ENCODE peak calls at places on chromosomes 3 and 15, in four cellular contexts. One of them, this sample, is unnamed. For H3K27me3, the result is how much of the 10 kb centered on the place peaks cover.

GRCh38 chr3:171676600-171677175 is 133.6 kb downstream of the PLD1 start:
- DNase-seq in IMR-90: no peak
- DNase-seq in SK-N-SH: no peak
- DNase-seq in pancreas: no peak
- DNase-seq in this sample: no peak

GRCh38 chr3:107450254-107450653 is 72.5 kb upstream of the BBX start:
- DNase-seq in pancreas: no peak
- DNase-seq in SK-N-SH: no peak
- DNase-seq in IMR-90: peak
- DNase-seq in this sample: no peak

GRCh38 chr3:150105886-150106612 is 135.4 kb upstream of the PFN2 start:
- DNase-seq in pancreas: no peak
- DNase-seq in IMR-90: no peak
- DNase-seq in SK-N-SH: no peak
- DNase-seq in this sample: no peak

GRCh38 chr3:155739154-155739553 is 5.7 kb downstream of the PLCH1 start:
- DNase-seq in pancreas: no peak
- DNase-seq in IMR-90: peak
- DNase-seq in SK-N-SH: no peak
- DNase-seq in this sample: no peak

GRCh38 chr3:184335291-184335660 is 2.1 kb upstream of the FAM131A start:
- DNase-seq in SK-N-SH: peak
- DNase-seq in pancreas: no peak
- DNase-seq in IMR-90: no peak
- DNase-seq in this sample: no peak

GRCh38 chr3:133838296-133838789 is 32.7 kb downstream of the SRPRB start:
- DNase-seq in IMR-90: no peak
- DNase-seq in SK-N-SH: no peak
- DNase-seq in pancreas: no peak
- DNase-seq in this sample: no peak

GRCh38 chr3:183654727-183655126 is 19.3 kb downstream of the KLHL24 start:
- DNase-seq in pancreas: no peak
- DNase-seq in SK-N-SH: no peak
- DNase-seq in IMR-90: no peak
- DNase-seq in this sample: no peak

GRCh38 chr3:123632161-123632655 is 47.4 kb upstream of the HACD2 start:
- DNase-seq in SK-N-SH: no peak
- DNase-seq in IMR-90: peak
- DNase-seq in pancreas: no peak
- DNase-seq in this sample: peak

GRCh38 chr3:64321747-64322146 is 96.5 kb upstream of the PRICKLE2 start:
- DNase-seq in IMR-90: peak
- DNase-seq in SK-N-SH: no peak
- DNase-seq in pancreas: no peak
- DNase-seq in this sample: peak

GRCh38 chr15:45114076-45114750 is at the start of the genes DUOX2 and DUOXA2:
- DNase-seq in IMR-90: no peak
- DNase-seq in pancreas: peak
- DNase-seq in SK-N-SH: peak
- DNase-seq in this sample: no peak

GRCh38 chr3:134772591-134772990 is 22.5 kb upstream of the EPHB1 start:
- DNase-seq in SK-N-SH: no peak
- DNase-seq in IMR-90: no peak
- DNase-seq in pancreas: no peak
- DNase-seq in this sample: no peak

GRCh38 chr3:22159004-22159695 is 408.1 kb upstream of the ZNF385D start:
- DNase-seq in pancreas: no peak
- DNase-seq in SK-N-SH: no peak
- DNase-seq in IMR-90: no peak
- DNase-seq in this sample: no peak

GRCh38 chr3:146543461-146544012 is 870 bp downstream of the PLSCR1 start:
- DNase-seq in pancreas: no peak
- DNase-seq in SK-N-SH: no peak
- DNase-seq in IMR-90: peak
- DNase-seq in this sample: peak

GRCh38 chr15:22811640-22812039 is 25.2 kb downstream of the NIPA1 start:
- DNase-seq in pancreas: no peak
- DNase-seq in IMR-90: peak
- DNase-seq in SK-N-SH: no peak
- DNase-seq in this sample: peak

GRCh38 chr3:165624761-165625160 is 212.5 kb downstream of the BCHE start:
- DNase-seq in IMR-90: peak
- DNase-seq in SK-N-SH: no peak
- DNase-seq in pancreas: no peak
- DNase-seq in this sample: peak

GRCh38 chr3:155704771-155705559 is 39.9 kb downstream of the PLCH1 start:
- DNase-seq in SK-N-SH: no peak
- DNase-seq in pancreas: no peak
- DNase-seq in IMR-90: peak
- DNase-seq in this sample: no peak

GRCh38 chr3:100893108-100893507 is 100.1 kb downstream of the ABI3BP start:
- DNase-seq in IMR-90: peak
- DNase-seq in SK-N-SH: no peak
- DNase-seq in pancreas: no peak
- DNase-seq in this sample: no peak

GRCh38 chr3:107641572-107642307 is 119.0 kb downstream of the BBX start:
- DNase-seq in IMR-90: no peak
- DNase-seq in pancreas: no peak
- DNase-seq in SK-N-SH: no peak
- DNase-seq in this sample: peak

GRCh38 chr15:72285927-72286516 is 13.7 kb upstream of the PARP6 start:
- DNase-seq in SK-N-SH: peak
- DNase-seq in pancreas: peak
- DNase-seq in IMR-90: peak
- DNase-seq in this sample: peak

GRCh38 chr3:182364723-182365650 is 428.3 kb upstream of the ATP11B start:
- DNase-seq in pancreas: peak
- DNase-seq in SK-N-SH: peak
- DNase-seq in IMR-90: no peak
- DNase-seq in this sample: no peak

GRCh38 chr3:129428382-129429079 is at the start of gene EFCAB12:
- DNase-seq in pancreas: peak
- DNase-seq in SK-N-SH: peak
- DNase-seq in IMR-90: peak
- DNase-seq in this sample: peak

GRCh38 chr3:129432036-129432435 is 3.6 kb upstream of the EFCAB12 start:
- DNase-seq in pancreas: no peak
- DNase-seq in SK-N-SH: no peak
- DNase-seq in IMR-90: no peak
- DNase-seq in this sample: peak

GRCh38 chr3:129428020-129428381 is 435 bp downstream of the EFCAB12 start:
- DNase-seq in SK-N-SH: no peak
- DNase-seq in IMR-90: no peak
- DNase-seq in pancreas: no peak
- DNase-seq in this sample: no peak

GRCh38 chr3:129429597-129429996 is 1.2 kb upstream of the EFCAB12 start:
- DNase-seq in pancreas: no peak
- DNase-seq in SK-N-SH: no peak
- DNase-seq in IMR-90: no peak
- DNase-seq in this sample: no peak

GRCh38 chr3:129429080-129429451 is 630 bp upstream of the EFCAB12 start:
- DNase-seq in pancreas: no peak
- DNase-seq in IMR-90: no peak
- DNase-seq in SK-N-SH: no peak
- DNase-seq in this sample: no peak
- H3K4me3 ChIP-seq in pancreas: no peak
- H3K4me3 ChIP-seq in IMR-90: no peak
- H3K4me3 ChIP-seq in SK-N-SH: no peak
- H3K4me3 ChIP-seq in this sample: no peak

GRCh38 chr3:102745881-102746280 is 311.1 kb downstream of the ZPLD1 start:
- DNase-seq in pancreas: no peak
- DNase-seq in IMR-90: no peak
- DNase-seq in SK-N-SH: no peak
- DNase-seq in this sample: no peak
- TF ChIP-seq CTCF in pancreas: no peak
- TF ChIP-seq CTCF in IMR-90: no peak
- TF ChIP-seq CTCF in SK-N-SH: peak
- TF ChIP-seq CTCF in this sample: no peak

DNA sequence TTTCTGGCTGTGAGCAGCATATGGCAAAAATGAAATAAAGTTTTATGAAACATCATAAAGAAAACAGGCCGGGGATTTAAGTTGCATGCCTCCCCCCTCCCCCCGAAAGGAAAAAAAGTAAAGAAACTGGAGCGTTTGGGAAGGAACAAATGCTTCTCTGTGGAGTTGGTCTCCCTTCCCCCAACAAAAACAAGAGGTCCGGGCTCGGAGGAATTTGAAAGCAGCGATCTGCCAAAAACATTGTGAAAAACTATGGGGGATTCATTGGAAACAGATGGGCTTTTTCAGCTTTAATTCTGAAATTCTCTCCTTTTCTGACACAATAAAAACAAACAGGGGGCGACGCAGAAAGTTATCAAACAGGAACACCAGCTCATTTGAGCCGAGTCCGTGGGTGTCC is 17.0 kb downstream of the RGMA start:
- DNase-seq in pancreas: no peak
- DNase-seq in IMR-90: peak
- DNase-seq in SK-N-SH: peak
- DNase-seq in this sample: no peak
- H3K27me3 ChIP-seq in pancreas: under half
- H3K27me3 ChIP-seq in IMR-90: under half
- H3K27me3 ChIP-seq in SK-N-SH: under half
- H3K27me3 ChIP-seq in this sample: under half

DNA sequence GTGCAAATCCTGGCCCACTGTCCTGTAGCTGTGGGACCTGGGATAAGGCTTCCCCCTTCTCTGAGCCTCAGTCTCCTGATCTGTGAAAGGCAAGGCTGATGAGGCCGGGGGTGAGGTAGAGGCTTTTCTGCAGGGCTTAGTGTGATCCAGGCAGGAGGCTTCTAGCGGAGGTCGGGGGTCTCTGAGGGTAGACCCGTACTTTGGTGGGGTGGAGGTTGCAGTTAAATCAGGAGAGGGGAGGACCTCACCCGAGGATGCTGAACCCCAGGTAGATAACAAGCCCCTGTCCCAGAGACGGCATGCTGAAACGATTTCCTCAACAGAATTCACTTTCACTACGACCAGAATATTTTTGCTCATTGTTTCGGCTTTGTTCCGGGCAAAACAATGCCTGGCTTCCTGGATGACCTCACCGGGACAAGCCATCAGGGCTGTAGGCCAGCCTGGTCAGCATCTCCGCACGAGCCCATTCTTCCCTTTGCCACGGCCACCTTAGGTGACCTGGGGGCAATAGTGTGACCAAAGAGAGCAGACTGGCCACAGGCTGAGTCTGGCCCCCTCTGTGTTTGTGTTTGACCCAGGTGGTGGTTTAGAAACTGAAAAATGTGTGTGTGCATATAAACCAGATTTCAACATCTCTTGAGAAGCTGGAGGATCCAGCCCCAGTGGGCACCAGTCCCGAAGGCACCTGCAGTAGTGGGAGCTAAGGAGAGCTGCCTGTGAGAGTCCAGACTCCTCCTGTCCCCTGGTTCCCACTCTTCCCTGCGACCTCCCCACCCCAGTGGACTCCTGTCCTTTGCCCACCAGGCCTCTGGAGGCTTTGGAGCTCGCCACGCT is 33.0 kb downstream of the SLC6A6 start:
- DNase-seq in SK-N-SH: no peak
- DNase-seq in pancreas: no peak
- DNase-seq in IMR-90: no peak
- DNase-seq in this sample: no peak
- H3K4me3 ChIP-seq in SK-N-SH: no peak
- H3K4me3 ChIP-seq in pancreas: no peak
- H3K4me3 ChIP-seq in IMR-90: no peak
- H3K4me3 ChIP-seq in this sample: no peak

GRCh38 chr3:127691974-127692373 is 19.2 kb downstream of the ABTB1 start:
- DNase-seq in pancreas: no peak
- DNase-seq in SK-N-SH: no peak
- DNase-seq in IMR-90: no peak
- DNase-seq in this sample: no peak

GRCh38 chr3:127691494-127691893 is 18.7 kb downstream of the ABTB1 start:
- DNase-seq in pancreas: peak
- DNase-seq in SK-N-SH: no peak
- DNase-seq in IMR-90: no peak
- DNase-seq in this sample: no peak

GRCh38 chr3:127690106-127690505 is 17.4 kb downstream of the ABTB1 start:
- DNase-seq in SK-N-SH: no peak
- DNase-seq in pancreas: no peak
- DNase-seq in IMR-90: peak
- DNase-seq in this sample: peak

GRCh38 chr3:127689266-127689860 is 16.6 kb downstream of the ABTB1 start:
- DNase-seq in pancreas: peak
- DNase-seq in SK-N-SH: no peak
- DNase-seq in IMR-90: no peak
- DNase-seq in this sample: no peak

DNA sequence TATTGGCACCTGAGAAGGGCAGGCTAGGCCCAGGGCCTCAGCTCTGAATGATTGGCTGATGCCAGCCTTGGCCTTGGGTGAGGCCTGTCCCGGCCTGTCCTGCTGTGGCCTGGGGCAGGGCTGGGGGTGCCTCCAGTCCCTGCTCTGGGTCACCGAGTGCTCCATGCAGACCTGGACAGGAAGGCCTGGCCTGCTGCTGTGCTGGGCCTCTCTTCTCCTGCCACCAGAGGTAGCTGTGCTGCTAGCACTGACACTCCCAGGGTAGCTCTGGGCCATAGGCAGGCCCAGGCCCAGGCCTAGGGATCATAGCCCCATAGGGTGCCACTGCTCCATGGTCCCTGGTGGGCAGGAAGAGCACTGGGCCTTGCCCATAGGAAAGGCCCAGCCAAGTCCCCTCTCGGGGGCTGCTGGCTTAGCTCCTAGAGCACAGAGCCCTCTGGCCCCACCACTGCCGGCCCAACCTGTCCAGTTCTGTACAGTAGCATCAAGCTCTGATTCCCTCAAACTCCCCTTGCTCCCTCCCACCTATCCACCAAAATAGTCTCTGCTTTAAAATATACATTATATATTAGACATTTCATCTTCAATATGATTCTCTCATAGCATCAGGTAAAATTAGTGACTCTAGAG is 18.2 kb downstream of the ABTB1 start:
- DNase-seq in pancreas: peak
- DNase-seq in IMR-90: peak
- DNase-seq in SK-N-SH: peak
- DNase-seq in this sample: peak
- TF ChIP-seq CTCF in pancreas: no peak
- TF ChIP-seq CTCF in IMR-90: peak
- TF ChIP-seq CTCF in SK-N-SH: peak
- TF ChIP-seq CTCF in this sample: peak

DNA sequence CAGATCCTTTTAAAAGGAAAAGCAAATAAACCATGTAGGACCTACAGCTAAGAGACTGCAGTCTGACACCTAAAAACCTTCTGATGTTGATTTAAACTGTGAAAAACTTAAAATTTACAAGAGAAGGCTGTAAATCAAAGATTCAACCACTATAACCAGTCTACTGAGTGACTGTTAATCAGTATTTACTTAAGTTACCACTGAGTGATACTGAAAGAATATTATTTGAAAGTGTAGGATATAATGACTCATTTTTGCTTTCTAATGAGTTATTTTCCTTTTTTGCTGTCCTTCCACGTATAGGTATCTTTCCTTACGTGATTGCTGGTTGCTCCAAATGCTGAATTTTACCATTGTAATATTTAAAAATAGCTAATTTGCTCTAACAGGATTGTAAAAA is 44.6 kb downstream of the RFX7 start:
- DNase-seq in IMR-90: no peak
- DNase-seq in pancreas: no peak
- DNase-seq in SK-N-SH: no peak
- DNase-seq in this sample: no peak
- H3K27me3 ChIP-seq in IMR-90: under half
- H3K27me3 ChIP-seq in pancreas: under half
- H3K27me3 ChIP-seq in SK-N-SH: under half
- H3K27me3 ChIP-seq in this sample: under half